ENCODE peak calls at places on chromosomes 4 and X, in four cellular contexts. Z is sigmoid colon, T is tibial nerve, S is ovary. K is an unnamed sample.

GRCh38 chrX:74458738-74459137 is 37.4 kb downstream of the SLC16A2 start:
- DNase-seq in T (no peak), S (no peak), Z (no peak), K (no peak)

GRCh38 chr4:67250497-67250896 is 294.8 kb downstream of the CENPC start:
- DNase-seq in T (no peak), Z (no peak), S (no peak), K (no peak)

GRCh38 chr4:157992038-157992706 is 180.7 kb downstream of the GASK1B start:
- DNase-seq in T (peak; percentile 92), Z (no peak), S (no peak), K (no peak)

GRCh38 chrX:49165901-49166881 is 3.6 kb downstream of the MAGIX start:
- DNase-seq in Z (peak; percentile 93), S (peak; percentile 81), T (peak; percentile 48), K (peak; percentile 87)

GRCh38 chrX:10447577-10448214 is 172.7 kb downstream of the MID1 start:
- DNase-seq in T (no peak), Z (no peak), S (no peak), K (no peak)

GRCh38 chr4:122764071-122764807 is 31.7 kb downstream of the BBS12 start:
- DNase-seq in Z (no peak), T (no peak), S (no peak), K (no peak)

GRCh38 chrX:9670136-9670905 is 95.3 kb downstream of the GPR143 start:
- DNase-seq in S (no peak), Z (no peak), T (no peak), K (no peak)

GRCh38 chrX:34612036-34612435 is 45.0 kb downstream of the TMEM47 start:
- DNase-seq in S (no peak), T (no peak), Z (no peak), K (no peak)

GRCh38 chrX:135974279-135974856 is 580 bp upstream of the MMGT1 start:
- DNase-seq in Z (peak; percentile 91), T (peak; percentile 63), S (peak; percentile 73), K (peak; percentile 82)

GRCh38 chrX:13937370-13938052 is 92.2 kb downstream of the GEMIN8 start:
- DNase-seq in T (no peak), S (no peak), Z (no peak), K (no peak)

GRCh38 chr4:153529646-153530045 is 63.5 kb downstream of the TMEM131L start:
- DNase-seq in T (no peak), S (no peak), Z (no peak), K (no peak)

GRCh38 chrX:125193921-125194320 is 125.8 kb upstream of the TEX13C start:
- DNase-seq in Z (no peak), T (no peak), S (no peak), K (no peak)

GRCh38 chr4:123889376-123889945 is 492.9 kb downstream of the SPRY1 start:
- DNase-seq in T (no peak), Z (no peak), S (no peak), K (no peak)

GRCh38 chrX:129606918-129607317 is 47.8 kb downstream of the APLN start:
- DNase-seq in S (peak; percentile 45), T (peak; percentile 70), Z (peak; percentile 72), K (peak; percentile 74)

GRCh38 chrX:67543818-67544217 is at the start of gene AR:
- DNase-seq in S (peak; percentile 73), T (peak; percentile 47), Z (peak; percentile 83), K (peak; percentile 26)

GRCh38 chrX:121579016-121579760 is 531.8 kb downstream of the GLUD2 start:
- DNase-seq in Z (no peak), T (peak; percentile 4), S (no peak), K (peak; percentile 10)

GRCh38 chr4:110049951-110050925 is 137.6 kb downstream of the EGF start:
- DNase-seq in S (no peak), Z (no peak), T (peak; percentile 67), K (peak; percentile 40)

GRCh38 chr4:89640620-89641366 is 196.2 kb downstream of the SNCA start:
- DNase-seq in S (peak; percentile 11), T (no peak), Z (no peak), K (peak; percentile 43)

GRCh38 chr4:83964996-83965541 is 429.2 kb downstream of the GPAT3 start:
- DNase-seq in T (no peak), S (no peak), Z (no peak), K (no peak)

GRCh38 chr4:24794916-24795665 is at the start of gene SOD3:
- DNase-seq in T (peak; percentile 76), S (peak; percentile 75), Z (peak; percentile 95), K (peak; percentile 82)

GRCh38 chr4:15238720-15239119 is 189.1 kb upstream of the C1QTNF7 start:
- DNase-seq in Z (no peak), T (no peak), S (no peak), K (no peak)

GRCh38 chr4:140367738-140368137 is 5.7 kb upstream of the SCOC start:
- DNase-seq in S (no peak), T (no peak), Z (no peak), K (no peak)

GRCh38 chr4:146435962-146436361 is 85.8 kb downstream of the SLC10A7 start:
- DNase-seq in S (no peak), Z (no peak), T (no peak), K (no peak)

GRCh38 chrX:11113731-11114130 is 2.6 kb downstream of the HCCS start:
- DNase-seq in Z (no peak), T (no peak), S (no peak), K (no peak)

GRCh38 chrX:129984196-129984962 is 1.9 kb downstream of the BCORL1 start:
- DNase-seq in Z (peak; percentile 67), T (peak; percentile 4), S (peak; percentile 22), K (peak; percentile 28)

GRCh38 chr4:1169691-1170096 is 2.7 kb downstream of the SPON2 start:
- DNase-seq in S (no peak), Z (peak; percentile 59), T (no peak), K (no peak)

GRCh38 chr4:11566440-11567022 is 137.8 kb upstream of the HS3ST1 start:
- DNase-seq in Z (no peak), T (no peak), S (no peak), K (no peak)

GRCh38 chr4:100391913-100392312 is 125.9 kb downstream of the EMCN start:
- DNase-seq in Z (no peak), T (no peak), S (no peak), K (no peak)

GRCh38 chr4:32519060-32519459 is 1798.9 kb downstream of the PCDH7 start:
- DNase-seq in T (no peak), Z (no peak), S (no peak), K (no peak)
- TF ChIP-seq EP300 in T (no peak), Z (no peak), S (no peak), K (no peak)

DNA sequence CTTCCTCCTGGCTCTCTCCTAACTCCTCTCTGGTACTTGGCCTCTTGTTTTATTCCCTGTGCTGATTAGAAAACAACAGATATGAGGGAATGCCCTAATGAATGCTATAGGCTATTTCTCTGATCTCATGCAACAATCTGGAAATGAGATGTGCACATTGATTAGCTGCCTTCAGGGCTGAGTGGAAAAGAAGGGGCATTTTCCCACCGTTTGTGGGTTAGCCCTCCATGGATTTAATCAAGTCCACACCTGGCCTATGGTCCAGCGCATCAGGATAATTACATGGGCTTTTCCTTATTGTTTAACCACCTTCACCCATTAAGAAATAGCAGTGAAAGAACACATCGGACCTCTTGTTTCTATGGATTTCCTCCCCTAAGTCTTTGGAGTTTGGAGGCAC is 70.0 kb downstream of the CAPN6 start:
- DNase-seq in T (no peak), S (no peak), Z (no peak), K (no peak)
- H3K4me1 ChIP-seq in T (no peaks in the 10 kb centered on the region), S (no peaks in the 10 kb centered on the region), Z (no peaks in the 10 kb centered on the region), K (no peaks in the 10 kb centered on the region)

GRCh38 chr4:128600996-128601857 is 208.3 kb upstream of the JADE1 start:
- DNase-seq in S (peak; percentile 82), T (peak; percentile 71), Z (peak; percentile 86), K (peak; percentile 65)
- TF ChIP-seq EP300 in S (no peak), T (peak; percentile 71), Z (no peak), K (no peak)

GRCh38 chr4:6182390-6183280 is 17.7 kb downstream of the JAKMIP1 start:
- DNase-seq in Z (no peak), T (no peak), S (no peak), K (no peak)

GRCh38 chr4:6183740-6184139 is 16.6 kb downstream of the JAKMIP1 start:
- DNase-seq in Z (no peak), S (no peak), T (no peak), K (no peak)

GRCh38 chr4:6178757-6179156 is 21.6 kb downstream of the JAKMIP1 start:
- DNase-seq in T (no peak), Z (no peak), S (no peak), K (no peak)

GRCh38 chr4:6179362-6179761 is 21.0 kb downstream of the JAKMIP1 start:
- DNase-seq in S (no peak), Z (no peak), T (no peak), K (peak; percentile 13)

GRCh38 chr4:6180841-6181631 is 19.3 kb downstream of the JAKMIP1 start:
- DNase-seq in T (no peak), S (no peak), Z (no peak), K (no peak)
- H3K4me1 ChIP-seq in T (no peaks in the 10 kb centered on the region), S (no peaks in the 10 kb centered on the region), Z (no peaks in the 10 kb centered on the region), K (no peaks in the 10 kb centered on the region)

K was measured in transverse colon.